ENCODE peak calls at places on chromosomes 13 and 19, in ten cellular contexts. P, E, J, V, T, Z, D, R, Q and W are unnamed samples.

GRCh38 chr13:50401721-50402510 is 386.7 kb downstream of the KCNRG start:
- DNase-seq in P (no peak), E (no peak), J (no peak), V (no peak), T (peak), Z (no peak), D (no peak), R (no peak), Q (no peak), W (no peak)

GRCh38 chr13:112134150-112135075 is 67.5 kb downstream of the SOX1 start:
- DNase-seq in P (no peak), E (no peak), J (no peak), V (no peak), T (no peak), Z (no peak), D (no peak), R (peak), Q (no peak), W (no peak)

GRCh38 chr13:113901231-113901630 is 37.4 kb upstream of the GAS6 start:
- DNase-seq in P (no peak), E (peak), J (peak), V (no peak), T (no peak), Z (no peak), D (no peak), R (peak), Q (no peak), W (no peak)

GRCh38 chr13:70391678-70392077 is 283.4 kb upstream of the KLHL1 start:
- DNase-seq in P (no peak), E (no peak), J (no peak), V (no peak), T (peak), Z (no peak), D (no peak), R (no peak), Q (no peak), W (no peak)

GRCh38 chr13:45879666-45880065 is 28.1 kb upstream of the SIAH3 start:
- DNase-seq in P (no peak), E (peak), J (no peak), V (no peak), T (peak), Z (peak), D (no peak), R (no peak), Q (peak), W (no peak)

GRCh38 chr13:80337011-80337688 is 3.8 kb downstream of the SPRY2 start:
- DNase-seq in P (no peak), E (no peak), J (no peak), V (no peak), T (peak), Z (no peak), D (no peak), R (peak), Q (peak), W (no peak)

GRCh38 chr13:39870197-39870746 is 214.8 kb downstream of the COG6 start:
- DNase-seq in P (no peak), E (no peak), J (no peak), V (no peak), T (no peak), Z (no peak), D (no peak), R (no peak), Q (no peak), W (no peak)

GRCh38 chr19:2274937-2275535 is 6.9 kb downstream of the PEAK3 start:
- DNase-seq in P (no peak), E (peak), J (peak), V (no peak), T (peak), Z (peak), D (no peak), R (no peak), Q (peak), W (no peak)

GRCh38 chr19:1274081-1274851 is 1.1 kb upstream of the FAM174C start:
- DNase-seq in P (no peak), E (peak), J (no peak), V (no peak), T (no peak), Z (no peak), D (no peak), R (no peak), Q (no peak), W (no peak)

GRCh38 chr19:55113570-55114039 is 3.8 kb downstream of the PPP1R12C start:
- DNase-seq in P (no peak), E (peak), J (peak), V (no peak), T (no peak), Z (peak), D (no peak), R (peak), Q (no peak), W (peak)

GRCh38 chr13:98374750-98375149 is 197.7 kb upstream of the RNF113B start:
- DNase-seq in P (no peak), E (no peak), J (no peak), V (no peak), T (no peak), Z (no peak), D (no peak), R (no peak), Q (no peak), W (no peak)

GRCh38 chr13:25171517-25172302 is at the start of gene AMER2:
- DNase-seq in P (no peak), E (peak), J (no peak), V (no peak), T (no peak), Z (no peak), D (no peak), R (no peak), Q (peak), W (no peak)

GRCh38 chr13:100523994-100524393 is 64.6 kb downstream of the GGACT start:
- DNase-seq in P (no peak), E (no peak), J (no peak), V (no peak), T (no peak), Z (no peak), D (no peak), R (no peak), Q (no peak), W (no peak)

GRCh38 chr13:103973740-103974139 is 907.5 kb upstream of the SLC10A2 start:
- DNase-seq in P (no peak), E (no peak), J (no peak), V (no peak), T (no peak), Z (no peak), D (no peak), R (no peak), Q (no peak), W (no peak)

GRCh38 chr19:29942404-29943261 is 594 bp downstream of the URI1 start:
- DNase-seq in P (peak), E (peak), J (peak), V (peak), T (no peak), Z (no peak), D (peak), R (peak), Q (peak), W (no peak)

GRCh38 chr13:99972190-99972731 is 694 bp upstream of the ZIC5 start:
- DNase-seq in P (no peak), E (no peak), J (no peak), V (no peak), T (no peak), Z (no peak), D (no peak), R (no peak), Q (peak), W (no peak)